ENCODE peak calls at places on chromosomes 4 and X, in seven cellular contexts. O, D, R, Z, E, G and L are unnamed samples.

GRCh38 chr4:4456351-4456750 is 69.4 kb downstream of the NSG1 start:
- DNase-seq in G (no peak), E (no peak), R (no peak), D (no peak), Z (no peak), O (peak; percentile 7), L (no peak)

GRCh38 chr4:78766026-78766425 is 10.1 kb upstream of the BMP2K start:
- DNase-seq in R (no peak), D (no peak), O (no peak), E (no peak), Z (no peak), G (no peak), L (no peak)

GRCh38 chrX:81377329-81377728 is 175.4 kb downstream of the SH3BGRL start:
- DNase-seq in G (no peak), Z (no peak), D (no peak), R (no peak), O (peak; percentile 1), E (no peak), L (no peak)

GRCh38 chrX:108415891-108416290 is 22.3 kb downstream of the COL4A6 start:
- DNase-seq in D (no peak), O (no peak), R (no peak), G (no peak), E (no peak), Z (no peak), L (no peak)

GRCh38 chrX:31333181-31333831 is 261.5 kb upstream of the FTHL17 start:
- DNase-seq in D (no peak), E (no peak), Z (no peak), G (no peak), R (no peak), O (peak; percentile 36), L (no peak)

GRCh38 chr4:159395693-159396092 is 292.8 kb downstream of the RAPGEF2 start:
- DNase-seq in E (no peak), G (no peak), D (no peak), R (no peak), O (no peak), Z (no peak), L (no peak)

GRCh38 chr4:152778656-152779512 is 646 bp downstream of the TIGD4 start:
- DNase-seq in Z (peak; percentile 13), E (peak; percentile 23), R (no peak), G (peak; percentile 50), O (peak; percentile 3), D (no peak), L (no peak)

GRCh38 chrX:139929876-139930275 is 3.0 kb downstream of the ATP11C start:
- DNase-seq in E (no peak), R (no peak), O (no peak), G (no peak), Z (no peak), D (no peak), L (no peak)

GRCh38 chrX:128781506-128781905 is 729.3 kb upstream of the ACTRT1 start:
- DNase-seq in O (peak; percentile 0), D (no peak), E (no peak), Z (no peak), G (no peak), R (no peak), L (no peak)

GRCh38 chr4:109815151-109816081 is at the start of gene GAR1:
- DNase-seq in E (peak; percentile 84), R (peak; percentile 90), G (peak; percentile 94), Z (peak; percentile 86), O (peak; percentile 92), D (peak; percentile 89), L (peak; percentile 96)

GRCh38 chr4:75634281-75634680 is 4.0 kb upstream of the CDKL2 start:
- DNase-seq in D (no peak), G (no peak), E (no peak), R (no peak), O (no peak), Z (no peak), L (no peak)

GRCh38 chrX:123731987-123732678 is 719 bp downstream of the THOC2 start:
- DNase-seq in R (no peak), Z (no peak), D (no peak), G (peak; percentile 37), E (no peak), O (peak; percentile 23), L (peak; percentile 57)

GRCh38 chr4:36394352-36394903 is 113.0 kb downstream of the DTHD1 start:
- DNase-seq in O (no peak), D (no peak), G (no peak), R (no peak), E (peak; percentile 57), Z (peak; percentile 20), L (no peak)